ENCODE peak calls at places on chromosome X, in five cellular contexts. Z is pons, B is dermis microvascular lymphatic vessel endothelial cell, E is NAMALWA, A is EH. Y is an unnamed sample.

GRCh38 chrX:9352683-9353430 is 112.0 kb upstream of the TBL1X start:
- DNase-seq in Z (peak), B (no peak), E (peak), A (peak), Y (no peak)

GRCh38 chrX:154046262-154046771 is 26.6 kb upstream of the IRAK1 start:
- DNase-seq in A (peak), B (no peak), Z (peak), E (no peak), Y (peak)

GRCh38 chrX:71095555-71095970 is at the start of gene FOXO4:
- DNase-seq in E (peak), Z (peak), A (peak), B (peak), Y (peak)

GRCh38 chrX:15985937-15986336 is 131.3 kb upstream of the AP1S2 start:
- DNase-seq in E (no peak), A (no peak), Z (no peak), B (no peak), Y (no peak)

GRCh38 chrX:124239911-124240310 is 92.5 kb upstream of the TEX13D start:
- DNase-seq in A (no peak), E (no peak), Z (no peak), B (no peak), Y (no peak)

GRCh38 chrX:32842053-32842452 is 369.3 kb downstream of the DMD start:
- DNase-seq in Z (peak), E (no peak), A (no peak), B (no peak), Y (no peak)

GRCh38 chrX:12974217-12974796 is 603 bp upstream of the TMSB4X start:
- DNase-seq in A (peak), Z (peak), E (no peak), B (no peak), Y (no peak)

GRCh38 chrX:101452051-101452450 is 33.2 kb upstream of the ARMCX4 start:
- DNase-seq in B (no peak), A (peak), E (no peak), Z (peak), Y (no peak)

GRCh38 chrX:31836479-31836878 is 764.6 kb upstream of the FTHL17 start:
- DNase-seq in Z (no peak), A (no peak), E (no peak), B (no peak), Y (no peak)

GRCh38 chrX:70038951-70039350 is 10.8 kb downstream of the AWAT2 start:
- DNase-seq in A (peak), E (no peak), Z (no peak), B (no peak), Y (no peak)

GRCh38 chrX:13764765-13765164 is 30.2 kb downstream of the OFD1 start:
- DNase-seq in Z (peak), B (no peak), E (no peak), A (peak), Y (peak)

GRCh38 chrX:109797311-109797975 is 64.4 kb upstream of the ACSL4 start:
- DNase-seq in E (no peak), Z (no peak), A (peak), B (no peak), Y (no peak)

GRCh38 chrX:70769659-70770232 is 138.8 kb downstream of the TEX11 start:
- DNase-seq in Z (no peak), B (no peak), A (peak), E (peak), Y (no peak)

Y was measured in dorsolateral prefrontal cortex.